ENCODE peak calls at places on chromosomes 11 and 22, in seven cellular contexts. Q, Z, R, A, T, W and E are unnamed samples.

GRCh38 chr11:19956228-19956627 is 204.0 kb downstream of the DBX1 start:
- DNase-seq in Z (no peak), Q (no peak), W (no peak), A (no peak), R (no peak), T (no peak), E (no peak)

GRCh38 chr11:99325807-99326206 is 305.1 kb downstream of the CNTN5 start:
- DNase-seq in R (no peak), Z (no peak), A (no peak), W (peak; percentile 20), T (no peak), Q (no peak), E (no peak)

GRCh38 chr22:50606126-50606525 is 5.5 kb downstream of the MAPK8IP2 start:
- DNase-seq in Q (no peak), Z (no peak), A (no peak), R (no peak), W (no peak), T (no peak), E (no peak)

GRCh38 chr11:95704865-95705264 is 84.7 kb downstream of the FAM76B start:
- DNase-seq in R (no peak), Z (no peak), T (no peak), W (no peak), Q (no peak), A (no peak), E (no peak)

GRCh38 chr11:9529333-9529648 is 44.2 kb upstream of the WEE1 start:
- DNase-seq in A (no peak), T (no peak), Z (no peak), R (no peak), W (no peak), Q (no peak), E (no peak)

GRCh38 chr11:65488273-65489058 is 10.4 kb upstream of the MALAT1 start:
- DNase-seq in Z (no peak), Q (peak; percentile 63), R (no peak), W (peak; percentile 75), A (no peak), T (no peak), E (no peak)

GRCh38 chr11:45798793-45799441 is 6.0 kb upstream of the SLC35C1 start:
- DNase-seq in R (no peak), Q (no peak), W (no peak), T (no peak), A (no peak), Z (peak; percentile 41), E (no peak)

GRCh38 chr11:126607374-126607773 is 251.9 kb downstream of the ST3GAL4 start:
- DNase-seq in Q (peak; percentile 81), W (peak; percentile 79), R (peak; percentile 76), Z (peak; percentile 78), T (no peak), A (no peak), E (no peak)

GRCh38 chr11:95923730-95924413 is at the start of gene MTMR2:
- DNase-seq in Z (peak; percentile 77), A (no peak), Q (peak; percentile 90), R (peak; percentile 82), W (peak; percentile 91), T (peak; percentile 28), E (peak; percentile 62)

GRCh38 chr11:63503492-63503891 is 2.4 kb upstream of the LGALS12 start:
- DNase-seq in A (no peak), Q (no peak), R (no peak), W (no peak), Z (no peak), T (no peak), E (no peak)

GRCh38 chr11:123587044-123587443 is 67.4 kb downstream of the SCN3B start:
- DNase-seq in W (no peak), T (no peak), A (no peak), Z (no peak), R (no peak), Q (no peak), E (no peak)